ENCODE peak calls at places on chromosomes 4 and X, in four cellular contexts. T, E, F and R are unnamed samples.
A peak's percentile ranks its signal among the peaks of the same experiment; 100 is the strongest.

GRCh38 chr4:78659264-78659663 is 107.7 kb downstream of the ANXA3 start:
- DNase-seq in E (peak; percentile 4), F (no peak), T (no peak), R (peak; percentile 31)

GRCh38 chr4:13892739-13893105 is 265.2 kb upstream of the BOD1L1 start:
- DNase-seq in T (no peak), E (no peak), F (no peak), R (peak; percentile 61)

GRCh38 chr4:114684462-114684861 is 85.9 kb downstream of the UGT8 start:
- DNase-seq in F (no peak), T (no peak), E (no peak), R (no peak)

GRCh38 chr4:118557298-118557851 is 127.8 kb upstream of the METTL14 start:
- DNase-seq in F (peak; percentile 59), T (no peak), E (no peak), R (peak; percentile 88)

GRCh38 chr4:169147217-169147616 is 123.5 kb downstream of the SH3RF1 start:
- DNase-seq in F (no peak), T (no peak), E (no peak), R (peak; percentile 52)

GRCh38 chrX:24979081-24979480 is 36.7 kb downstream of the ARX start:
- DNase-seq in E (no peak), F (no peak), T (no peak), R (no peak)

GRCh38 chr4:89316931-89317366 is 9.3 kb upstream of the GPRIN3 start:
- DNase-seq in F (no peak), E (no peak), T (no peak), R (no peak)

GRCh38 chrX:123190096-123190495 is 6.0 kb downstream of the GRIA3 start:
- DNase-seq in T (no peak), E (no peak), F (no peak), R (no peak)

GRCh38 chr4:111632752-111633151 is 512.5 kb upstream of the FAM241A start:
- DNase-seq in F (no peak), T (no peak), E (no peak), R (peak; percentile 55)

GRCh38 chr4:81828991-81829390 is 357.3 kb upstream of the RASGEF1B start:
- DNase-seq in F (no peak), T (no peak), E (no peak), R (no peak)

GRCh38 chr4:129839687-129840086 is 743.7 kb downstream of the C4orf33 start:
- DNase-seq in T (no peak), E (no peak), F (no peak), R (no peak)

GRCh38 chr4:54016504-54016903 is 47.9 kb downstream of the CHIC2 start:
- DNase-seq in E (no peak), T (no peak), F (peak; percentile 38), R (no peak)

GRCh38 chrX:152929898-152930297 is 32.0 kb downstream of the ZNF185 start:
- DNase-seq in E (no peak), F (no peak), T (no peak), R (no peak)

GRCh38 chrX:74343327-74343969 is 39.5 kb downstream of the ZCCHC13 start:
- DNase-seq in E (no peak), F (no peak), T (no peak), R (no peak)

GRCh38 chrX:39759526-39760224 is 338.1 kb downstream of the BCOR start:
- DNase-seq in E (peak; percentile 5), T (no peak), F (peak; percentile 41), R (peak; percentile 85)

GRCh38 chr4:99645036-99645435 is 12.6 kb downstream of the C4orf54 start:
- DNase-seq in F (no peak), E (no peak), T (no peak), R (no peak)

GRCh38 chrX:17814557-17814956 is 46.5 kb downstream of the RAI2 start:
- DNase-seq in T (no peak), F (no peak), E (no peak), R (peak; percentile 8)

GRCh38 chr4:174136013-174136412 is 147.5 kb downstream of the FBXO8 start:
- DNase-seq in E (no peak), T (no peak), F (peak; percentile 68), R (peak; percentile 38)

GRCh38 chr4:83139514-83140156 is 25.1 kb upstream of the PLAC8 start:
- DNase-seq in E (no peak), T (no peak), F (no peak), R (no peak)

GRCh38 chr4:108484187-108484586 is 136.2 kb upstream of the RPL34 start:
- DNase-seq in F (no peak), E (no peak), T (no peak), R (peak; percentile 25)

GRCh38 chr4:43458293-43458692 is 565.8 kb downstream of the GRXCR1 start:
- DNase-seq in F (no peak), E (no peak), T (no peak), R (no peak)

GRCh38 chr4:170988446-170988845 is 824.8 kb upstream of the GALNTL6 start:
- DNase-seq in E (no peak), F (no peak), T (no peak), R (no peak)

GRCh38 chr4:6369511-6369910 is 99.9 kb downstream of the WFS1 start:
- DNase-seq in E (no peak), F (no peak), T (no peak), R (no peak)

GRCh38 chr4:52861171-52861873 is 795 bp upstream of the RASL11B start:
- DNase-seq in F (no peak), T (no peak), E (no peak), R (no peak)

GRCh38 chr4:73832651-73833237 is 3.7 kb upstream of the CXCL6 start:
- DNase-seq in T (no peak), F (no peak), E (no peak), R (peak; percentile 65)

GRCh38 chrX:48720580-48721240 is 24.2 kb downstream of the SUV39H1 start:
- DNase-seq in E (no peak), T (no peak), F (no peak), R (no peak)